ENCODE peak calls at places on chromosomes 7 and 10, in eight cellular contexts. C, M, K, O, L, B, E and Q are unnamed samples.

GRCh38 chr7:74043523-74043951 is 15.6 kb downstream of the ELN start:
- DNase-seq in L (no peak), B (peak; percentile 58), O (no peak), M (peak; percentile 78), E (no peak), K (no peak), C (no peak), Q (no peak)

GRCh38 chr7:7812112-7812511 is 93.7 kb upstream of the RPA3 start:
- DNase-seq in O (no peak), B (no peak), L (no peak), E (no peak), M (no peak), C (no peak), K (no peak), Q (no peak)

GRCh38 chr10:80443531-80443974 is 10.6 kb upstream of the TSPAN14 start:
- DNase-seq in M (peak; percentile 58), L (no peak), B (peak; percentile 37), K (no peak), C (no peak), O (no peak), E (no peak), Q (no peak)

GRCh38 chr10:3763852-3764625 is 21.0 kb downstream of the KLF6 start:
- DNase-seq in L (no peak), M (no peak), E (no peak), C (no peak), O (no peak), B (no peak), K (peak; percentile 95), Q (no peak)

GRCh38 chr10:31134303-31134928 is 102.8 kb upstream of the ZNF438 start:
- DNase-seq in K (peak; percentile 49), B (peak; percentile 57), C (peak; percentile 34), M (peak; percentile 84), E (no peak), L (peak; percentile 75), O (peak; percentile 35), Q (no peak)

GRCh38 chr7:132942721-132943120 is 139.2 kb downstream of the CHCHD3 start:
- DNase-seq in L (peak; percentile 62), B (no peak), E (no peak), K (no peak), M (no peak), C (no peak), O (no peak), Q (no peak)

GRCh38 chr7:98727146-98727709 is 110.1 kb downstream of the NPTX2 start:
- DNase-seq in M (no peak), L (no peak), E (no peak), B (peak; percentile 86), O (no peak), K (no peak), C (no peak), Q (no peak)

GRCh38 chr10:122465401-122465800 is 4.0 kb downstream of the HTRA1 start:
- DNase-seq in B (no peak), E (no peak), L (no peak), C (no peak), O (no peak), M (no peak), K (no peak), Q (no peak)

GRCh38 chr7:55019329-55019690 is 493 bp downstream of the EGFR start:
- DNase-seq in K (no peak), L (no peak), C (peak; percentile 75), M (peak; percentile 51), B (peak; percentile 64), O (no peak), E (no peak), Q (no peak)

GRCh38 chr7:118153551-118154177 is 30.3 kb upstream of the LSM8 start:
- DNase-seq in B (peak; percentile 72), L (no peak), O (no peak), K (peak; percentile 36), C (no peak), M (peak; percentile 15), E (no peak), Q (no peak)

GRCh38 chr7:133601607-133602006 is 348.7 kb downstream of the EXOC4 start:
- DNase-seq in E (no peak), O (no peak), B (no peak), L (no peak), C (no peak), K (no peak), M (no peak), Q (no peak)

GRCh38 chr7:4682621-4683042 is 537 bp downstream of the FOXK1 start:
- DNase-seq in O (peak; percentile 58), E (no peak), M (peak; percentile 34), B (peak; percentile 54), C (peak; percentile 42), K (peak; percentile 54), L (no peak), Q (no peak)

GRCh38 chr10:80444646-80445319 is 9.3 kb upstream of the TSPAN14 start:
- DNase-seq in M (peak; percentile 70), C (peak; percentile 63), E (no peak), B (peak; percentile 77), L (no peak), O (peak; percentile 74), K (peak; percentile 57), Q (no peak)

GRCh38 chr10:11638055-11638698 is 26.7 kb upstream of the USP6NL start:
- DNase-seq in M (no peak), E (no peak), C (no peak), B (no peak), O (no peak), L (no peak), K (no peak), Q (no peak)

GRCh38 chr7:5001003-5001402 is 42.0 kb upstream of the MMD2 start:
- DNase-seq in O (no peak), K (no peak), B (no peak), M (no peak), L (no peak), C (no peak), E (no peak), Q (no peak)

GRCh38 chr7:48094861-48095293 is 5.8 kb downstream of the UPP1 start:
- DNase-seq in O (no peak), K (peak; percentile 52), L (peak; percentile 59), M (no peak), E (no peak), C (no peak), B (no peak), Q (peak; percentile 46)

GRCh38 chr10:129415261-129416135 is 51.5 kb upstream of the MGMT start:
- DNase-seq in E (no peak), O (no peak), L (no peak), C (no peak), K (no peak), B (no peak), M (no peak), Q (peak; percentile 46)

GRCh38 chr10:46325021-46325420 is 38.2 kb downstream of the ANTXRL start:
- DNase-seq in L (no peak), C (no peak), O (no peak), M (no peak), E (no peak), B (peak; percentile 35), K (no peak), Q (no peak)

GRCh38 chr7:40551685-40552576 is 417.1 kb downstream of the SUGCT start:
- DNase-seq in L (no peak), O (no peak), M (peak; percentile 93), K (peak; percentile 76), C (no peak), B (no peak), E (no peak), Q (no peak)

GRCh38 chr7:45129181-45129800 is 17.8 kb upstream of the TBRG4 start:
- DNase-seq in B (no peak), M (no peak), O (no peak), E (no peak), L (no peak), C (no peak), K (no peak), Q (no peak)
- TF ChIP-seq CTCF in B (no peak), M (no peak), O (no peak), E (no peak), L (no peak), C (no peak), K (no peak), Q (no peak)

DNA sequence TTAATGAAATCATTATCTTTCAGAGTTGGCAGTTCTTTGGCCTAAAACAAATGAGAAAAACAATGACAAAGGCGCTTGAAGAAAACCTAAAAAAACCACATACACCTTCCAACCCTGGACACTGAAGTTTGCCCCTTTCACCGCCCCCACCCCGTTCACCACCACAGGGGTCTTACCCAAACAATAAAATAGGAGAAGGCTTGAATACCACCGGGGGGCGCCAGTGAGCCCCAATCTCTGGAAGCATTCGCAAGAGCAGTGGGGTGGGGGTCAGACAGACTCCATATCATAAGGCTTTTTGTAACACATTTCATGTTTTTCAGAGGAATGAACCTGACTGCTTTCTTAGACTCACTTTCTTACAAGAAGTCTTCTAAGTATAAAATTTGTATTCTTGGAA is 163.6 kb downstream of the PIP4K2A start:
- DNase-seq in E (no peak), M (peak; percentile 78), C (no peak), K (no peak), B (peak; percentile 88), L (no peak), O (no peak), Q (no peak)
- TF ChIP-seq CTCF in E (peak; percentile 57), M (peak; percentile 74), C (no peak), K (peak; percentile 53), B (peak; percentile 80), L (peak; percentile 52), O (peak; percentile 15), Q (peak; percentile 60)

GRCh38 chr10:43203491-43204393 is 63.1 kb downstream of the RASGEF1A start:
- DNase-seq in E (peak; percentile 29), M (peak; percentile 13), C (peak; percentile 25), K (no peak), O (no peak), B (peak; percentile 77), L (no peak), Q (no peak)
- TF ChIP-seq CTCF in E (no peak), M (no peak), C (no peak), K (no peak), O (no peak), B (no peak), L (no peak), Q (no peak)

GRCh38 chr7:80736371-80736770 is 97.9 kb downstream of the CD36 start:
- DNase-seq in C (no peak), M (no peak), K (peak; percentile 67), O (no peak), L (no peak), B (no peak), E (no peak), Q (no peak)

GRCh38 chr7:80726731-80727130 is 88.3 kb downstream of the CD36 start:
- DNase-seq in K (no peak), E (no peak), C (no peak), M (no peak), O (no peak), B (no peak), L (no peak), Q (no peak)

GRCh38 chr7:80729586-80730320 is 91.3 kb downstream of the CD36 start:
- DNase-seq in L (peak; percentile 55), B (no peak), M (no peak), O (no peak), K (no peak), C (peak; percentile 41), E (no peak), Q (no peak)

GRCh38 chr7:80735330-80735729 is 96.9 kb downstream of the CD36 start:
- DNase-seq in B (no peak), M (no peak), O (no peak), K (no peak), C (no peak), L (no peak), E (no peak), Q (no peak)

DNA sequence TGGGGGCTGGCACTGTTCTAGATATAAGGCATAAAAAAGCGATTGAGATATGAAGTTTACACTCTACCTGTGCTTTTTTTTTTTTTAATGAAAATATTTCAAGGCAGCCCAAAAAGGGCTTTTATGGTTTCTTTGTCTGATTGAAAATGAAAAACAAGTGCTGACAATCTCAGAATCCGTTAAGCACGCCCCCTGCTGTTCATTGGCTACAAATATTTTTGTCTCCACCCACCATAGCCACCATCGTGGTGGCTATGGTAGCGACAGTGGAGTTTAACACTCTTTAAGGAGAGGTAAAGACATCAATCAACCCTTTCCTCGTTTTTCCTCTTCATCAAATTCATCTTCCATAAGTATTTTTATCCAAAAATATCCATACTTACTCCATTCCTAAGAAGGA is 94.2 kb downstream of the CD36 start:
- DNase-seq in B (peak; percentile 50), M (peak; percentile 37), O (no peak), E (no peak), L (no peak), K (no peak), C (no peak), Q (no peak)
- TF ChIP-seq CTCF in B (peak; percentile 61), M (peak; percentile 51), O (no peak), E (peak; percentile 26), L (no peak), K (peak; percentile 34), C (no peak), Q (no peak)